ENCODE peak calls at places on chromosomes 2 and 18, in six cellular contexts. Q is cardiac fibroblast; E is CD8-positive, alpha-beta T cell; J is EL; C is MM.1S; L is fibroblast of mammary gland. T is an unnamed sample.

GRCh38 chr2:12990523-12990922 is 273.8 kb downstream of the TRIB2 start:
- DNase-seq in J (no peak), Q (peak), E (no peak), L (peak), C (peak), T (no peak)

GRCh38 chr2:231032575-231033140 is 4.7 kb upstream of the C2orf72 start:
- DNase-seq in L (no peak), C (peak), E (no peak), J (no peak), Q (no peak), T (no peak)

GRCh38 chr2:33633295-33633694 is 34.2 kb upstream of the FAM98A start:
- DNase-seq in E (no peak), J (no peak), L (no peak), Q (no peak), C (no peak), T (no peak)

GRCh38 chr18:77059294-77059916 is 73.2 kb downstream of the MBP start:
- DNase-seq in E (no peak), C (peak), Q (peak), J (peak), L (peak), T (peak)

GRCh38 chr2:69464575-69464974 is 27.3 kb upstream of the NFU1 start:
- DNase-seq in L (peak), J (no peak), Q (peak), E (no peak), C (no peak), T (no peak)

GRCh38 chr2:165067958-165068612 is 112.8 kb upstream of the SLC38A11 start:
- DNase-seq in L (peak), E (no peak), J (peak), C (no peak), Q (peak), T (peak)

GRCh38 chr18:79496978-79497637 is 101.4 kb downstream of the NFATC1 start:
- DNase-seq in Q (peak), E (no peak), C (no peak), L (peak), J (no peak), T (no peak)

GRCh38 chr2:205731521-205731965 is 49.2 kb downstream of the NRP2 start:
- DNase-seq in L (peak), Q (peak), J (peak), C (no peak), E (no peak), T (no peak)

GRCh38 chr2:26785431-26786206 is at the start of gene CENPA:
- DNase-seq in J (peak), C (peak), Q (peak), L (peak), E (peak), T (peak)

GRCh38 chr2:159375241-159375640 is 88.7 kb upstream of the WDSUB1 start:
- DNase-seq in L (no peak), J (no peak), C (no peak), E (no peak), Q (no peak), T (no peak)

T was measured in HEK293T.